ENCODE peak calls at places on chromosomes 1 and 21, in five cellular contexts. S is NCI-H1930, U is memory B cell, R is mucosa of gallbladder, X is non-pigmented ciliary epithelial cell. G is an unnamed sample.

GRCh38 chr1:2085080-2085479 is 34.9 kb downstream of the PRKCZ start:
- DNase-seq in S (no peak), U (no peak), R (no peak), X (no peak), G (no peak)

GRCh38 chr1:18160290-18160942 is 52.8 kb downstream of the IGSF21 start:
- DNase-seq in S (no peak), U (no peak), R (peak), X (no peak), G (no peak)

GRCh38 chr1:54253480-54253879 is 53.5 kb downstream of the MRPL37 start:
- DNase-seq in S (no peak), U (no peak), R (no peak), X (peak), G (no peak)

GRCh38 chr21:27425172-27425571 is 458.3 kb upstream of the ADAMTS5 start:
- DNase-seq in S (no peak), U (no peak), R (no peak), X (no peak), G (no peak)

GRCh38 chr1:211627259-211627658 is 48.2 kb downstream of the NEK2 start:
- DNase-seq in S (no peak), U (no peak), R (no peak), X (no peak), G (no peak)

GRCh38 chr1:1318131-1318652 is 6.3 kb downstream of the INTS11 start:
- DNase-seq in S (no peak), U (no peak), R (peak), X (peak), G (no peak)

GRCh38 chr1:161973924-161974845 is 49.5 kb downstream of the OLFML2B start:
- DNase-seq in S (no peak), U (no peak), R (no peak), X (no peak), G (no peak)

GRCh38 chr1:42743302-42744029 is 3.4 kb upstream of the CLDN19 start:
- DNase-seq in S (no peak), U (no peak), R (no peak), X (no peak), G (no peak)

GRCh38 chr1:209869242-209870149 is 41.7 kb downstream of the UTP25 start:
- DNase-seq in S (no peak), U (no peak), R (no peak), X (no peak), G (no peak)

GRCh38 chr1:226690460-226690982 is 48.6 kb downstream of the ITPKB start:
- DNase-seq in S (no peak), U (no peak), R (peak), X (no peak), G (no peak)

GRCh38 chr1:185400057-185400456 is 83.0 kb upstream of the IVNS1ABP start:
- DNase-seq in S (no peak), U (no peak), R (no peak), X (peak), G (no peak)

GRCh38 chr1:8133657-8134430 is 107.7 kb upstream of the ERRFI1 start:
- DNase-seq in S (no peak), U (no peak), R (peak), X (peak), G (no peak)

GRCh38 chr21:39000496-39000895 is 182.8 kb downstream of the PSMG1 start:
- DNase-seq in S (no peak), U (no peak), R (no peak), X (no peak), G (no peak)

GRCh38 chr1:236854602-236854978 is 59.5 kb downstream of the MTR start:
- DNase-seq in S (no peak), U (no peak), R (no peak), X (peak), G (no peak)